ENCODE peak calls at places on chromosomes 5 and 9, in ten cellular contexts. Q is activated gamma-delta T cell treated with Interleukin-2 at 50 U/mL for 16 hours; N is LoVo; U is RPMI8226; W is A172; J is NCI-H1417; D is activated naive CD4-positive, alpha-beta T cell treated with Interleukin-2 at 50 U/mL for 16 hours; F is CD8-positive, alpha-beta T cell; G is fibroblast of the aortic adventitia; B is AG08396. X is an unnamed sample.

GRCh38 chr9:95128177-95128524 is 189.4 kb downstream of the FANCC start:
- DNase-seq in Q (no peak), N (no peak), U (no peak), W (no peak), J (no peak), D (no peak), F (no peak), G (no peak), B (no peak), X (no peak)

GRCh38 chr9:25513509-25514033 is 164.7 kb downstream of the TUSC1 start:
- DNase-seq in Q (no peak), N (no peak), U (no peak), W (no peak), J (no peak), D (no peak), F (no peak), G (no peak), B (no peak), X (no peak)

GRCh38 chr5:73895471-73895870 is 269.5 kb downstream of the ARHGEF28 start:
- DNase-seq in Q (no peak), N (no peak), U (no peak), W (no peak), J (no peak), D (no peak), F (no peak), G (no peak), B (no peak), X (no peak)

GRCh38 chr9:125341566-125341965 is 79.9 kb downstream of the GAPVD1 start:
- DNase-seq in Q (no peak), N (no peak), U (no peak), W (no peak), J (peak), D (no peak), F (no peak), G (no peak), B (no peak), X (no peak)

GRCh38 chr9:130017035-130017909 is 25.7 kb downstream of the FNBP1 start:
- DNase-seq in Q (no peak), N (no peak), U (no peak), W (no peak), J (no peak), D (no peak), F (no peak), G (peak), B (no peak), X (no peak)

GRCh38 chr9:119533509-119533908 is 164.3 kb upstream of the BRINP1 start:
- DNase-seq in Q (no peak), N (no peak), U (no peak), W (no peak), J (peak), D (no peak), F (no peak), G (no peak), B (no peak), X (no peak)

GRCh38 chr9:129722913-129723312 is 29.9 kb downstream of the PTGES start:
- DNase-seq in Q (no peak), N (no peak), U (no peak), W (no peak), J (no peak), D (no peak), F (no peak), G (no peak), B (no peak), X (no peak)

GRCh38 chr9:96661711-96662110 is 6.6 kb upstream of the PRXL2C start:
- DNase-seq in Q (no peak), N (no peak), U (no peak), W (peak), J (no peak), D (no peak), F (no peak), G (peak), B (no peak), X (no peak)

GRCh38 chr5:128350705-128351104 is 187.3 kb downstream of the FBN2 start:
- DNase-seq in Q (no peak), N (no peak), U (no peak), W (no peak), J (no peak), D (no peak), F (no peak), G (no peak), B (no peak), X (no peak)

GRCh38 chr9:126154869-126155268 is 171.8 kb upstream of the MVB12B start:
- DNase-seq in Q (no peak), N (no peak), U (no peak), W (no peak), J (no peak), D (no peak), F (no peak), G (no peak), B (no peak), X (no peak)

GRCh38 chr5:120241400-120241799 is 222.7 kb upstream of the PRR16 start:
- DNase-seq in Q (no peak), N (no peak), U (no peak), W (no peak), J (no peak), D (no peak), F (no peak), G (no peak), B (no peak), X (no peak)

GRCh38 chr9:115133649-115134048 is 15.7 kb upstream of the TNC start:
- DNase-seq in Q (no peak), N (no peak), U (no peak), W (no peak), J (no peak), D (no peak), F (no peak), G (peak), B (peak), X (peak)

GRCh38 chr5:131999041-131999440 is 12.4 kb downstream of the ACSL6 start:
- DNase-seq in Q (no peak), N (no peak), U (no peak), W (no peak), J (no peak), D (no peak), F (no peak), G (no peak), B (no peak), X (no peak)

GRCh38 chr9:129635099-129635803 is 6.7 kb downstream of the ASB6 start:
- DNase-seq in Q (no peak), N (no peak), U (no peak), W (no peak), J (no peak), D (no peak), F (no peak), G (no peak), B (no peak), X (no peak)

GRCh38 chr9:133643362-133643755 is 7.2 kb downstream of the DBH start:
- DNase-seq in Q (no peak), N (no peak), U (no peak), W (no peak), J (no peak), D (no peak), F (no peak), G (no peak), B (no peak), X (no peak)

GRCh38 chr9:19918630-19919029 is 129.8 kb upstream of the SLC24A2 start:
- DNase-seq in Q (no peak), N (no peak), U (no peak), W (no peak), J (no peak), D (no peak), F (no peak), G (no peak), B (no peak), X (no peak)

GRCh38 chr9:117073539-117074336 is 341.1 kb downstream of the ASTN2 start:
- DNase-seq in Q (no peak), N (no peak), U (peak), W (peak), J (peak), D (no peak), F (no peak), G (no peak), B (no peak), X (no peak)

GRCh38 chr5:73488806-73489205 is 9.4 kb upstream of the BTF3 start:
- DNase-seq in Q (no peak), N (no peak), U (no peak), W (no peak), J (no peak), D (no peak), F (no peak), G (no peak), B (no peak), X (no peak)

GRCh38 chr9:117029341-117029740 is 342.2 kb downstream of the TRIM32 start:
- DNase-seq in Q (no peak), N (no peak), U (no peak), W (no peak), J (no peak), D (no peak), F (no peak), G (no peak), B (no peak), X (no peak)

GRCh38 chr9:84941812-84942211 is 272.3 kb downstream of the NTRK2 start:
- DNase-seq in Q (no peak), N (no peak), U (no peak), W (no peak), J (no peak), D (no peak), F (no peak), G (no peak), B (no peak), X (no peak)

GRCh38 chr9:75960561-75960960 is 70.1 kb downstream of the PCSK5 start:
- DNase-seq in Q (no peak), N (no peak), U (no peak), W (no peak), J (peak), D (no peak), F (no peak), G (no peak), B (no peak), X (no peak)

X was measured in RCC 7860.